ENCODE peak calls at places on chromosomes 2 and 18, in eight cellular contexts. K, O, P, Y, W, F, J and I are unnamed samples.

GRCh38 chr2:190121971-190122370 is 59.4 kb upstream of the MSTN start:
- DNase-seq in K (no peak), O (no peak), P (peak; percentile 12), Y (no peak), W (peak; percentile 78), F (no peak), J (no peak), I (peak; percentile 11)

GRCh38 chr18:29840101-29840500 is 1202.4 kb downstream of the DSC3 start:
- DNase-seq in K (no peak), O (no peak), P (no peak), Y (peak; percentile 84), W (no peak), F (no peak), J (no peak), I (peak; percentile 59)

GRCh38 chr2:229118336-229118735 is 152.8 kb downstream of the PID1 start:
- DNase-seq in K (no peak), O (no peak), P (no peak), Y (peak; percentile 8), W (no peak), F (no peak), J (no peak), I (no peak)

GRCh38 chr2:159516241-159516758 is 100.0 kb downstream of the BAZ2B start:
- DNase-seq in K (no peak), O (no peak), P (peak; percentile 9), Y (peak; percentile 80), W (peak; percentile 53), F (no peak), J (peak; percentile 14), I (peak; percentile 69)

GRCh38 chr2:161843936-161844335 is 219.7 kb downstream of the SLC4A10 start:
- DNase-seq in K (no peak), O (no peak), P (no peak), Y (no peak), W (no peak), F (no peak), J (no peak), I (no peak)

GRCh38 chr2:199757466-199757865 is 93.5 kb downstream of the FTCDNL1 start:
- DNase-seq in K (no peak), O (peak; percentile 80), P (no peak), Y (no peak), W (no peak), F (no peak), J (no peak), I (no peak)

GRCh38 chr2:96539215-96539920 is 2.8 kb downstream of the ARID5A start:
- DNase-seq in K (no peak), O (no peak), P (no peak), Y (no peak), W (peak; percentile 23), F (no peak), J (no peak), I (no peak)

GRCh38 chr2:183519371-183520056 is 395.3 kb downstream of the NUP35 start:
- DNase-seq in K (no peak), O (no peak), P (no peak), Y (no peak), W (no peak), F (no peak), J (no peak), I (no peak)

GRCh38 chr18:52150050-52150449 is 189.9 kb upstream of the DCC start:
- DNase-seq in K (no peak), O (no peak), P (no peak), Y (peak; percentile 55), W (no peak), F (no peak), J (no peak), I (peak; percentile 33)

GRCh38 chr2:26623541-26624497 is 17.3 kb downstream of the CIB4 start:
- DNase-seq in K (no peak), O (peak; percentile 52), P (no peak), Y (no peak), W (no peak), F (no peak), J (no peak), I (no peak)

GRCh38 chr2:96247009-96247408 is 18.8 kb downstream of the TMEM127 start:
- DNase-seq in K (no peak), O (peak; percentile 55), P (no peak), Y (no peak), W (no peak), F (no peak), J (no peak), I (no peak)

GRCh38 chr2:157327200-157327599 is 1.6 kb upstream of the ERMN start:
- DNase-seq in K (no peak), O (no peak), P (no peak), Y (no peak), W (no peak), F (no peak), J (no peak), I (no peak)

GRCh38 chr2:45993476-45993991 is 303.7 kb upstream of the EPAS1 start:
- DNase-seq in K (peak; percentile 78), O (peak; percentile 76), P (peak; percentile 82), Y (peak; percentile 58), W (peak; percentile 94), F (peak; percentile 76), J (peak; percentile 46), I (peak; percentile 63)

GRCh38 chr2:241970711-241971110 is 101.2 kb downstream of the RTP5 start:
- DNase-seq in K (no peak), O (no peak), P (no peak), Y (no peak), W (no peak), F (no peak), J (no peak), I (no peak)

GRCh38 chr2:73928995-73929394 is 2.3 kb downstream of the DGUOK start:
- DNase-seq in K (no peak), O (no peak), P (no peak), Y (no peak), W (no peak), F (no peak), J (no peak), I (no peak)

GRCh38 chr2:182706751-182707150 is 9.3 kb upstream of the DNAJC10 start:
- DNase-seq in K (no peak), O (no peak), P (no peak), Y (no peak), W (no peak), F (no peak), J (no peak), I (no peak)

DNA sequence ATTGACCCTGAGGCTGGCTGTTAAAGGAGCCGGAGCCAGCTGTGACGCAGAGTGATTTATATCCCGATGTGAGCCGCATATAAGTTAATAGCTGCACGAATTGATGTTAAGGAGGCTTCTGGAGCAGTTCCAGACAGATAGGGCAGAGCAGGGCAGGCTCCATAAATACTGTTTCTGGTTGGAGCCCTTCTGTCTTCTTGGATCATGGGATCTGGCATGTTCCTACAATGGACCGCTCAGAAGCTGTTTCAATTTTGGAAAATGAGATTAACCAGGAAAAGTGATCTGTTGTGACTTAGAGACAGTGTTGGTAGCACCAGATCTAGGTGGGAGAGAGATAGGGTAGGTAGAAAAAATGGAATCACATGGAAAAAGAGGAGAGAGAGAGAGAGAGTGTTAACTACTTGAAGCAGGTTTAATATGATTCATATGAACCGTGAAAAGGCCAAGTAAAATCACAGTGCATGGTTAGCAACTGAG is 4.8 kb upstream of the IGFBP5 start:
- DNase-seq in K (no peak), O (peak; percentile 70), P (no peak), Y (no peak), W (no peak), F (peak; percentile 55), J (no peak), I (no peak)
- H3K27ac ChIP-seq in K (no peak overlapping the region), O (peak overlapping the region; percentile 91), P (no peak overlapping the region), Y (no peak overlapping the region), W (no peak overlapping the region), F (peak overlapping the region; percentile 73), J (no peak overlapping the region), I (no peak overlapping the region)

GRCh38 chr2:32008811-32009478 is 1.9 kb downstream of the MEMO1 start:
- DNase-seq in K (no peak), O (no peak), P (peak; percentile 38), Y (peak; percentile 46), W (peak; percentile 19), F (no peak), J (no peak), I (no peak)
- H3K27ac ChIP-seq in K (no peak overlapping the region), O (peak overlapping the region; percentile 91), P (peak overlapping the region; percentile 87), Y (peak overlapping the region; percentile 47), W (no peak overlapping the region), F (peak overlapping the region; percentile 78), J (no peak overlapping the region), I (peak overlapping the region; percentile 98)

DNA sequence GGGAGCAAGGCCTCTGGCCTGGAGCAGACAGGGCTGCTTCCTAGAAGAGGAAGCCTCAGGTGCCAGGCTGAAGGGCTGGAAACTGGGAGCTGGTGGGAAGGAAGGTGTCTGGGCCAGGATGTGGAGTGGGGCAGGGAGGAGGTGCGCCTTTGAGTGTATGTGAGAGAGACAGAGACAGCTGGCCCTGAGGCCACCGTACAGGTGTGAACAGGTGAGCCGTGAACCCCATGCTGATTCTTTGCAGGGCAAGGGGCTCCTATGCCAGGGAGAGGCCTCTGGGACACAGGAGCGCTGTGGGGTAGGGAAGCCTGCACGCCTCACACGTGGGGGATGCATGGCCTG is 16.3 kb downstream of the ZFP36L2 start:
- DNase-seq in K (no peak), O (no peak), P (no peak), Y (no peak), W (no peak), F (no peak), J (no peak), I (no peak)
- H3K27ac ChIP-seq in K (peak overlapping the region; percentile 21), O (peak overlapping the region; percentile 55), P (no peak overlapping the region), Y (no peak overlapping the region), W (no peak overlapping the region), F (peak overlapping the region; percentile 76), J (no peak overlapping the region), I (peak overlapping the region; percentile 40)

GRCh38 chr2:203803046-203803429 is 64.5 kb upstream of the CTLA4 start:
- DNase-seq in K (no peak), O (no peak), P (no peak), Y (no peak), W (no peak), F (no peak), J (no peak), I (no peak)

GRCh38 chr2:203800783-203801182 is 66.8 kb upstream of the CTLA4 start:
- DNase-seq in K (no peak), O (no peak), P (no peak), Y (no peak), W (no peak), F (no peak), J (no peak), I (no peak)

GRCh38 chr2:203804766-203805484 is 62.6 kb upstream of the CTLA4 start:
- DNase-seq in K (no peak), O (no peak), P (no peak), Y (peak; percentile 24), W (no peak), F (no peak), J (no peak), I (no peak)

GRCh38 chr2:203804070-203804469 is 63.5 kb upstream of the CTLA4 start:
- DNase-seq in K (peak; percentile 85), O (no peak), P (no peak), Y (peak; percentile 89), W (no peak), F (no peak), J (no peak), I (no peak)

DNA sequence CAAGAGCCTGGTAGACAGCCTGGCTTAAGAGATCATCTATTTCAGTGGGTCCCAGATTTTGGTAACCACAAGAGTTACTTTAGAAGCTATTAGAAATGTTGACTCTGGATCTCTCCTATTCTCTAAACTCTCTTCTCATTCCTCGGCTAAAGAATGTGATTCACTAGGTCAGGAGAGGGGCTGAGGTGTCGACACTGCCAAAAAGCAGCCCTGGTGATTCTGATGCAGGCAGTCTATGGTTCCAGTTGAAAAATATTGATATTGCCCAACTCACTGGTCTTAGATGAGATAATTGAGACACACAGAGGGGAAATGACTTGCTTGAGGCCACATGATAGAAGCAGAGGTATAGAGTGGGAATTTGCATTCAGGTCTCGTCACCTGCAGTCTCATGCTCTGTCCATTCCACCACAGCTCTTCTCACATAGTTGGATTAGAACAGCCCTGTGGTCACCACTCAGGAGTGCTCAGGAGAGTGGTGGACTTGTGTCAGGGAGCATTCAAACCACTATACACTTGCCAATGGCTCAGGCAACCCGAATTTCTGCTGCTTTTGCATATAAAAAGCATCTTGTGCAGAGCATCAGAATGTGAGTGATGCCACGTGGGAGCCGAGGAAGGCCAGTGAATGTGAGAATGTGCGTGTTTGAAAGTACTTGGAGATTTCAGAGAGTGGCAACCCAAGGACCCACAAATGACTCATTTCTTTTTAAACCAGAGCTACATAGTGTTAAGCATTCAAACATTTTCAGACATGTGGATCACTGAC is 65.1 kb upstream of the CTLA4 start:
- DNase-seq in K (no peak), O (no peak), P (no peak), Y (peak; percentile 34), W (no peak), F (no peak), J (no peak), I (no peak)
- H3K27ac ChIP-seq in K (no peak overlapping the region), O (no peak overlapping the region), P (no peak overlapping the region), Y (no peak overlapping the region), W (no peak overlapping the region), F (no peak overlapping the region), J (no peak overlapping the region), I (no peak overlapping the region)